ENCODE peak calls at places on chromosome 13, in nine cellular contexts. R is neural progenitor cell, G is small intestine, W is kidney, I is MM.1S, V is ascending aorta, L is dorsolateral prefrontal cortex, K is IMR-90, E is GM12864. J is an unnamed sample.

GRCh38 chr13:72290962-72291681 is 424.1 kb upstream of the DACH1 start:
- DNase-seq in R (no peak), G (no peak), W (no peak), I (no peak), V (no peak), L (no peak), K (no peak), E (no peak), J (no peak)

GRCh38 chr13:106083620-106084350 is 451.7 kb downstream of the EFNB2 start:
- DNase-seq in R (peak; percentile 63), G (peak; percentile 89), W (no peak), I (peak; percentile 23), V (no peak), L (no peak), K (peak; percentile 54), E (no peak), J (peak; percentile 55)

GRCh38 chr13:109642358-109642757 is 144.0 kb downstream of the IRS2 start:
- DNase-seq in R (no peak), G (no peak), W (no peak), I (no peak), V (no peak), L (no peak), K (no peak), E (no peak), J (peak; percentile 58)

GRCh38 chr13:102608944-102609343 is 12.2 kb downstream of the TPP2 start:
- DNase-seq in R (no peak), G (no peak), W (no peak), I (no peak), V (no peak), L (no peak), K (no peak), E (no peak), J (no peak)

GRCh38 chr13:37134411-37135041 is 29.1 kb upstream of the CSNK1A1L start:
- DNase-seq in R (no peak), G (no peak), W (no peak), I (no peak), V (no peak), L (no peak), K (peak; percentile 90), E (no peak), J (no peak)

GRCh38 chr13:102548811-102549210 is 48.0 kb upstream of the TPP2 start:
- DNase-seq in R (no peak), G (no peak), W (no peak), I (no peak), V (no peak), L (no peak), K (no peak), E (no peak), J (no peak)

GRCh38 chr13:73677041-73677589 is 457.1 kb downstream of the KLF12 start:
- DNase-seq in R (no peak), G (no peak), W (no peak), I (no peak), V (no peak), L (no peak), K (peak; percentile 71), E (no peak), J (no peak)

GRCh38 chr13:23497186-23497585 is 63.7 kb upstream of the SACS start:
- DNase-seq in R (no peak), G (no peak), W (no peak), I (no peak), V (no peak), L (no peak), K (no peak), E (no peak), J (no peak)

GRCh38 chr13:42747399-42747873 is 33.9 kb upstream of the FAM216B start:
- DNase-seq in R (no peak), G (no peak), W (no peak), I (no peak), V (no peak), L (no peak), K (peak; percentile 99), E (no peak), J (no peak)

GRCh38 chr13:112733661-112734379 is 44.0 kb downstream of the ATP11A start:
- DNase-seq in R (peak; percentile 89), G (no peak), W (no peak), I (no peak), V (no peak), L (no peak), K (no peak), E (no peak), J (no peak)

GRCh38 chr13:51666316-51666715 is 82.1 kb downstream of the WDFY2 start:
- DNase-seq in R (no peak), G (no peak), W (no peak), I (no peak), V (no peak), L (no peak), K (no peak), E (no peak), J (no peak)

GRCh38 chr13:113428871-113429607 is 24.2 kb downstream of the ADPRHL1 start:
- DNase-seq in R (peak; percentile 1), G (no peak), W (no peak), I (no peak), V (no peak), L (no peak), K (no peak), E (no peak), J (no peak)

GRCh38 chr13:75855216-75855615 is 219.1 kb downstream of the LMO7 start:
- DNase-seq in R (no peak), G (no peak), W (no peak), I (no peak), V (no peak), L (no peak), K (no peak), E (no peak), J (no peak)

GRCh38 chr13:31409678-31410356 is 210.0 kb downstream of the B3GLCT start:
- DNase-seq in R (peak; percentile 26), G (peak; percentile 36), W (no peak), I (peak; percentile 7), V (no peak), L (no peak), K (no peak), E (no peak), J (no peak)

GRCh38 chr13:25902946-25903345 is 148.9 kb downstream of the SHISA2 start:
- DNase-seq in R (no peak), G (no peak), W (no peak), I (peak; percentile 50), V (no peak), L (no peak), K (no peak), E (peak; percentile 40), J (no peak)

GRCh38 chr13:31538067-31539042 is 201.0 kb upstream of the RXFP2 start:
- DNase-seq in R (peak; percentile 59), G (peak; percentile 14), W (no peak), I (no peak), V (no peak), L (no peak), K (peak; percentile 45), E (no peak), J (no peak)

GRCh38 chr13:98761126-98761978 is 8.9 kb upstream of the SLC15A1 start:
- DNase-seq in R (no peak), G (peak; percentile 85), W (no peak), I (peak; percentile 68), V (no peak), L (no peak), K (peak; percentile 74), E (no peak), J (no peak)

GRCh38 chr13:53473397-53473796 is 444.8 kb downstream of the OLFM4 start:
- DNase-seq in R (peak; percentile 2), G (no peak), W (no peak), I (no peak), V (no peak), L (no peak), K (no peak), E (no peak), J (no peak)

GRCh38 chr13:100304241-100304640 is 215.3 kb downstream of the PCCA start:
- DNase-seq in R (no peak), G (no peak), W (no peak), I (no peak), V (no peak), L (no peak), K (no peak), E (no peak), J (no peak)

DNA sequence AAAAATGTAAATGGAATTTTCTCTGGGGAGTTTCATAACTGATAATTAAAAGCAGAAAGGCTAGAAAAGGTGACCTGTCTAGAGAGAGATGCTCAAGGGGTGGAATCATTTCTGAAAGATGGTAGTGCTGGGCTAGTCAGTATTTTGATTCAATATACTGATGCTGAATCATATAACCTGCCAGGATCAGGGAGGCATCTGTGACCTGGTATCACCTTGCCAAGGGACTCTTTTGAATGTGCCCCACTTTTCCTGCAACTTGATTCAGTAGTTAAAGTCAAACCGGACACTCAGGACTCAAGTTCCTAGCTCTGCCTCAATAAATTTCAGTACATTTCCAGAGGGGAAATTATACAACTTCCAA is 15.8 kb downstream of the LCP1 start:
- DNase-seq in R (no peak), G (no peak), W (no peak), I (no peak), V (no peak), L (no peak), K (no peak), E (no peak), J (no peak)
- H3K4me3 ChIP-seq in R (no peak overlapping the region), G (no peak overlapping the region), W (no peak overlapping the region), I (no peak overlapping the region), V (no peak overlapping the region), L (no peak overlapping the region), K (no peak overlapping the region), E (peak overlapping the region; percentile 42), J (no peak overlapping the region)

DNA sequence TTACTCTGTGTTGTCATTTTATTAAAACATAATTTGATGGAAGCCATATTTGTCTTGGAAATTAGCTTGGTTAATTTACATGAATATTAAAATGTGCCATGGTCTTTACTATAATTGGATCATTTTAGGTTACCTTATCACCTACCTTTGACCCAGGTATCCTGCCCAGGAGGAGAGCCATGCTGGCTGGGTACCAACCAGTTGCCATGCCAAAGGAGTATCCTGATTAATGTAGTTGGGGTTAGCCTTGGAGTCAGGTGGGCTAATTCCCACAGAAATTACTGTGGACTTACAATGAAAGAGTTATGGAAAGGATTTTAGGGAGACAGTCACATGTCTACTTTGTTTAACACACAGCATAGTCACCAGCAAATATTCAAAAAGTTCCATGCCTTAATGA is 32.0 kb downstream of the NDFIP2 start:
- DNase-seq in R (no peak), G (no peak), W (no peak), I (no peak), V (no peak), L (no peak), K (no peak), E (no peak), J (no peak)
- H3K4me3 ChIP-seq in R (no peak overlapping the region), G (no peak overlapping the region), W (no peak overlapping the region), I (no peak overlapping the region), V (no peak overlapping the region), L (no peak overlapping the region), K (no peak overlapping the region), E (no peak overlapping the region), J (no peak overlapping the region)

DNA sequence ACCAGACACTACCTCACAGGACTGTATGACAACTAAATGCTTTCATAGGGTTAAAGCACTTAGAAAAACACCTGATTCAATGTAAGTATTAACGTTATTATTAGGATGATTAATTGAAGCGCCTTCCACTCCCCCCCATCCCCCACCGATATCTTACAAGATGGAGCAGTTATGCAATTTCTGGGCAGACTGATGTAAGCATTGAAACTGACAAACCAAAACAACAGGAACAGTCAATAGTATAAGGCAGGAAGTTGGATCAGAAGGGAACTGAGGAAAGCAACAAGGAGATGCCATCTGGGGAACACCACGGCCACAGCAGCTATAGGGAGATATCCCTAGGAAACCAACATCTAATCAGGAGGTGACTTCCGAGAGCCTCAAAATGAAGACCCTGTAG is 3.8 kb downstream of the LCP1 start:
- DNase-seq in R (no peak), G (no peak), W (no peak), I (no peak), V (no peak), L (no peak), K (no peak), E (no peak), J (no peak)
- H3K4me3 ChIP-seq in R (no peak overlapping the region), G (no peak overlapping the region), W (no peak overlapping the region), I (peak overlapping the region; percentile 81), V (no peak overlapping the region), L (no peak overlapping the region), K (no peak overlapping the region), E (peak overlapping the region; percentile 92), J (no peak overlapping the region)

GRCh38 chr13:44273991-44274810 is 99.4 kb upstream of the SERP2 start:
- DNase-seq in R (no peak), G (peak; percentile 88), W (no peak), I (peak; percentile 72), V (peak; percentile 57), L (no peak), K (peak; percentile 77), E (peak; percentile 38), J (no peak)
- H3K4me3 ChIP-seq in R (no peak overlapping the region), G (no peak overlapping the region), W (peak overlapping the region; percentile 45), I (peak overlapping the region; percentile 41), V (peak overlapping the region; percentile 55), L (peak overlapping the region; percentile 9), K (peak overlapping the region; percentile 5), E (no peak overlapping the region), J (no peak overlapping the region)